ENCODE peak calls at places on chromosome 18, in seven cellular contexts. K is neuronal stem cell, O is mesendoderm, B is trophoblast cell, F is H9, Y is IMR-90, T is H1. J is an unnamed sample.
A peak's percentile ranks its signal among the peaks of the same experiment; 100 is the strongest.

GRCh38 chr18:54296017-54296416 is 26.7 kb downstream of the POLI start:
- DNase-seq in F (no peak), T (no peak), B (no peak), K (no peak), O (peak; percentile 13), Y (peak; percentile 32), J (peak; percentile 31)

GRCh38 chr18:7485616-7486015 is 81.5 kb upstream of the PTPRM start:
- DNase-seq in O (no peak), F (no peak), Y (no peak), B (no peak), T (no peak), K (no peak), J (no peak)

GRCh38 chr18:27604583-27604982 is 419.5 kb upstream of the CHST9 start:
- DNase-seq in B (no peak), K (no peak), Y (peak; percentile 21), O (peak; percentile 88), T (no peak), F (no peak), J (peak; percentile 94)

GRCh38 chr18:59740131-59740530 is 42.9 kb upstream of the CCBE1 start:
- DNase-seq in B (no peak), T (no peak), O (no peak), F (no peak), K (no peak), Y (no peak), J (no peak)

GRCh38 chr18:29248856-29249255 is 1071.9 kb upstream of the CDH2 start:
- DNase-seq in K (no peak), T (no peak), B (no peak), F (no peak), Y (no peak), O (no peak), J (no peak)

GRCh38 chr18:9683418-9684396 is 24.4 kb upstream of the RAB31 start:
- DNase-seq in T (no peak), F (no peak), Y (peak; percentile 70), O (peak; percentile 87), B (peak; percentile 59), K (no peak), J (peak; percentile 79)

GRCh38 chr18:23238651-23239349 is 103.5 kb downstream of the CABLES1 start:
- DNase-seq in B (no peak), T (no peak), Y (peak; percentile 33), K (no peak), O (peak; percentile 68), F (no peak), J (peak; percentile 15)

GRCh38 chr18:59900222-59901128 is 679 bp downstream of the PMAIP1 start:
- DNase-seq in K (peak; percentile 27), B (no peak), T (peak; percentile 61), O (peak; percentile 87), F (peak; percentile 62), Y (peak; percentile 85), J (peak; percentile 92)

GRCh38 chr18:500230-500555 is 308 bp downstream of the COLEC12 start:
- DNase-seq in T (no peak), B (no peak), O (peak; percentile 65), F (peak; percentile 39), Y (no peak), K (peak; percentile 23), J (no peak)

GRCh38 chr18:48550101-48550729 is 11.4 kb downstream of the CTIF start:
- DNase-seq in F (no peak), O (no peak), Y (no peak), K (no peak), T (no peak), B (no peak), J (no peak)

GRCh38 chr18:3985030-3985429 is 470.1 kb downstream of the DLGAP1 start:
- DNase-seq in B (no peak), T (no peak), F (no peak), O (no peak), K (no peak), Y (peak; percentile 38), J (peak; percentile 48)

GRCh38 chr18:74796928-74797576 is 199.4 kb downstream of the ZNF407 start:
- DNase-seq in K (no peak), Y (peak; percentile 79), T (no peak), F (no peak), B (peak; percentile 39), O (peak; percentile 53), J (peak; percentile 58)

GRCh38 chr18:66548747-66549146 is 55.1 kb downstream of the CDH19 start:
- DNase-seq in B (no peak), F (no peak), Y (no peak), O (peak; percentile 66), K (no peak), T (no peak), J (no peak)

GRCh38 chr18:23609390-23610008 is 23.2 kb upstream of the NPC1 start:
- DNase-seq in T (no peak), Y (no peak), O (peak; percentile 78), K (no peak), F (no peak), B (peak; percentile 50), J (no peak)

GRCh38 chr18:59657012-59657411 is 40.2 kb downstream of the CCBE1 start:
- DNase-seq in O (no peak), K (no peak), F (no peak), Y (no peak), T (no peak), B (no peak), J (no peak)

GRCh38 chr18:22346968-22347611 is 70.6 kb downstream of the CTAGE1 start:
- DNase-seq in O (peak; percentile 73), T (peak; percentile 64), K (peak; percentile 54), F (peak; percentile 78), Y (peak; percentile 73), B (peak; percentile 24), J (peak; percentile 78)

GRCh38 chr18:78984941-78985784 is 5.5 kb downstream of the SALL3 start:
- DNase-seq in K (no peak), O (peak; percentile 98), Y (no peak), T (no peak), F (peak; percentile 81), B (no peak), J (no peak)

GRCh38 chr18:44943201-44943881 is 262.7 kb downstream of the SETBP1 start:
- DNase-seq in F (peak; percentile 62), O (peak; percentile 91), K (no peak), T (peak; percentile 53), B (peak; percentile 88), Y (no peak), J (peak; percentile 62)

GRCh38 chr18:3653263-3653858 is 203.4 kb downstream of the TGIF1 start:
- DNase-seq in B (no peak), T (no peak), Y (no peak), O (no peak), K (no peak), F (no peak), J (no peak)

GRCh38 chr18:48028716-48029115 is 98.3 kb upstream of the SMAD2 start:
- DNase-seq in B (no peak), Y (no peak), F (no peak), O (no peak), K (no peak), T (no peak), J (no peak)

GRCh38 chr18:69484699-69485396 is 84.2 kb downstream of the DOK6 start:
- DNase-seq in Y (peak; percentile 81), O (peak; percentile 50), F (no peak), B (no peak), T (no peak), K (no peak), J (peak; percentile 80)

GRCh38 chr18:78980777-78981651 is 1.4 kb downstream of the SALL3 start:
- DNase-seq in T (no peak), F (no peak), B (no peak), Y (no peak), K (no peak), O (peak; percentile 74), J (no peak)

GRCh38 chr18:37553633-37554398 is 11.8 kb downstream of the CELF4 start:
- DNase-seq in Y (no peak), B (no peak), F (peak; percentile 78), T (peak; percentile 69), O (peak; percentile 62), K (no peak), J (no peak)

GRCh38 chr18:8730080-8730827 is 24.9 kb downstream of the MTCL1 start:
- DNase-seq in B (peak; percentile 13), K (no peak), Y (peak; percentile 94), T (no peak), O (no peak), F (no peak), J (peak; percentile 83)

GRCh38 chr18:74013955-74014354 is 133.7 kb downstream of the FBXO15 start:
- DNase-seq in B (peak; percentile 43), O (no peak), F (no peak), T (no peak), Y (peak; percentile 57), K (no peak), J (peak; percentile 61)

DNA sequence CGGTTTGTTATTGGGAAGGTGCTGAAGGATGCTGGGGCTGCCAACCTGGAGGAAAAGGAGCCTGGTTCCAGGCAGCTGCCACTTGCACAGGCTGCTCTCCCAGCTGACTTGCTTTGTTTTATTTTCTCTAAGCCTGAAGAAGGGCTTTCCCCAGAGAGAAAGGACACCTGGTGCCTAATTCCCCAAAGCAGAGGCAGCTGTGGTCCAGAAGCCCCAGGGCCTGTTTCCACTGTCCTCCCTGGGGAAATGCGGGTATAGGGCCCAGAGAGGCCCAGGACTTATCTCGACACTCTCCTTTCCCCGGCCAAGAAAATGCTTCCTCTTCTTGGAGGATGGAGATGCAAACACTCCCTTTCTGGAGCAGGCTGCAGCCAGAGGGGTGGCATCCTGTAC is 30.1 kb downstream of the INO80C start:
- DNase-seq in F (no peak), K (no peak), O (no peak), B (peak; percentile 50), T (no peak), Y (no peak), J (no peak)
- H3K4me2 ChIP-seq in F (no peak overlapping the region), K (no peak overlapping the region), O (no peak overlapping the region), B (no peak overlapping the region), T (no peak overlapping the region), Y (no peak overlapping the region), J (no peak overlapping the region)

DNA sequence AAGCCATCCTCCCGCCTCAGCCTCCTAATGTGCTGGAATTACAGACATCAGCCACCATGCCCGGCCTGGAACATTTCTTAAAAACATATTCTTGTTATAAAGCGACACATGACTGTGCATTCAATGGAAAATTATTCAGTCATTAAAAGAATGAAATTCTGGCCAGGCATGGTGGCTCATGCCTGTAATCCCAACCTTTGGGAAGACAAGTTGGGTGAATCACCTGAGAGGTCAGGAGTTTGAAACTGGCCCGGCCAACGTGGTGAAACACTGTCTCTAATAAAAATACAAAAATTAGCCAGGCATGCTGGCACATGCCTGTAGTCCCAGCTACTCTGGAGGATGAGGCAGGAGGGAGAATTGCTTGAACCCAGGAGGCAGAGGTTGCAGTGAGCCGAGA is 21.6 kb upstream of the RPRD1A start:
- DNase-seq in K (no peak), Y (no peak), O (no peak), T (no peak), B (peak; percentile 50), F (no peak), J (no peak)
- H2BK5ac ChIP-seq in K (no peak overlapping the region), Y (no peak overlapping the region), O (no peak overlapping the region), T (no peak overlapping the region), B (no peak overlapping the region), F (no peak overlapping the region), J (no peak overlapping the region)

GRCh38 chr18:34158881-34159690 is 65.6 kb downstream of the NOL4 start:
- DNase-seq in F (peak; percentile 95), T (peak; percentile 85), K (peak; percentile 73), Y (peak; percentile 0), O (peak; percentile 95), B (no peak), J (peak; percentile 34)
- H3K4me2 ChIP-seq in F (peak overlapping the region; percentile 52), T (peak overlapping the region; percentile 68), K (peak overlapping the region; percentile 96), Y (peak overlapping the region; percentile 25), O (peak overlapping the region; percentile 39), B (peak overlapping the region; percentile 90), J (peak overlapping the region; percentile 79)

DNA sequence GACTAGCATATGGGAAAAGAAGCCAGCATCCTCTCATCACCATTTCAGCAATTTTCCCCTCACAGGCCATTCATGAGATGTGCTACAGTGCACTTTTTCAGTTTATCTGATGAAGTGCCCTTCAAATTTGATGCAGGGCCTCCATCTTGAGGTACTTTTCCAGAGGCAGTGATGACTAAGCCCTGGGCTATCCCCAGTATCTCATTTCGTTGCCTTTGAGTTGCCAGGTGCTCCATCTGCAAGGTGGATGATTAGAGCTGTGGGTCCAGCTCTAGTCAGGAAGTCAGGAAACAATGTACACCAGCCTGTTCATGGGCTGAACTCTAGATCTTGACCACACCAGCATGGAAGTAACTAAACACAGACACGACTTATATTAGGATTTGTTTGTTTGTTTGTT is 425.2 kb downstream of the METTL4 start:
- DNase-seq in F (no peak), B (peak; percentile 82), Y (no peak), O (no peak), T (no peak), K (no peak), J (no peak)
- H2BK5ac ChIP-seq in F (no peak overlapping the region), B (no peak overlapping the region), Y (no peak overlapping the region), O (no peak overlapping the region), T (no peak overlapping the region), K (no peak overlapping the region), J (no peak overlapping the region)

J was measured in mesenchymal stem cell.